ENCODE peak calls at places on chromosome X, in ten cellular contexts. One of them, this sample, is unnamed.
A peak's percentile ranks its signal among the peaks of the same experiment; 100 is the strongest.

GRCh38 chrX:30885136-30885535 is 3.9 kb downstream of the TAB3 start:
- DNase-seq in stimulated activated CD8-positive, alpha-beta memory T cell treated with anti-CD3 and anti-CD28 coated beads, Interleukin-4, amount 100 ng/mL, for 24 hours: no peak
- DNase-seq in DMS79 treated with DMSO at 0.1 percent for 48 hours: no peak
- DNase-seq in NCI-H1694 treated with DMSO at 0.1 percent for 48 hours: no peak
- DNase-seq in NCI-H146: no peak
- DNase-seq in pancreas: no peak
- DNase-seq in T-cell: no peak
- DNase-seq in H7: no peak
- DNase-seq in EH: no peak
- DNase-seq in spleen: no peak
- DNase-seq in this sample: no peak

GRCh38 chrX:153884136-153885076 is 1.6 kb downstream of the L1CAM start:
- DNase-seq in stimulated activated CD8-positive, alpha-beta memory T cell treated with anti-CD3 and anti-CD28 coated beads, Interleukin-4, amount 100 ng/mL, for 24 hours: no peak
- DNase-seq in DMS79 treated with DMSO at 0.1 percent for 48 hours: peak; percentile 34
- DNase-seq in NCI-H1694 treated with DMSO at 0.1 percent for 48 hours: peak; percentile 37
- DNase-seq in NCI-H146: peak; percentile 38
- DNase-seq in pancreas: no peak
- DNase-seq in T-cell: no peak
- DNase-seq in H7: no peak
- DNase-seq in EH: no peak
- DNase-seq in spleen: no peak
- DNase-seq in this sample: no peak

GRCh38 chrX:47749185-47749967 is 87.3 kb upstream of the ZNF81 start:
- DNase-seq in stimulated activated CD8-positive, alpha-beta memory T cell treated with anti-CD3 and anti-CD28 coated beads, Interleukin-4, amount 100 ng/mL, for 24 hours: no peak
- DNase-seq in DMS79 treated with DMSO at 0.1 percent for 48 hours: no peak
- DNase-seq in NCI-H1694 treated with DMSO at 0.1 percent for 48 hours: no peak
- DNase-seq in NCI-H146: no peak
- DNase-seq in pancreas: no peak
- DNase-seq in T-cell: no peak
- DNase-seq in H7: no peak
- DNase-seq in EH: peak; percentile 13
- DNase-seq in spleen: no peak
- DNase-seq in this sample: no peak

GRCh38 chrX:2508648-2509335 is 8.0 kb upstream of the DHRSX start:
- DNase-seq in stimulated activated CD8-positive, alpha-beta memory T cell treated with anti-CD3 and anti-CD28 coated beads, Interleukin-4, amount 100 ng/mL, for 24 hours: no peak
- DNase-seq in DMS79 treated with DMSO at 0.1 percent for 48 hours: no peak
- DNase-seq in NCI-H1694 treated with DMSO at 0.1 percent for 48 hours: no peak
- DNase-seq in NCI-H146: no peak
- DNase-seq in pancreas: no peak
- DNase-seq in T-cell: no peak
- DNase-seq in H7: no peak
- DNase-seq in EH: no peak
- DNase-seq in spleen: peak; percentile 22
- DNase-seq in this sample: no peak

GRCh38 chrX:150926304-150926703 is 27.8 kb upstream of the CD99L2 start:
- DNase-seq in stimulated activated CD8-positive, alpha-beta memory T cell treated with anti-CD3 and anti-CD28 coated beads, Interleukin-4, amount 100 ng/mL, for 24 hours: no peak
- DNase-seq in DMS79 treated with DMSO at 0.1 percent for 48 hours: no peak
- DNase-seq in NCI-H1694 treated with DMSO at 0.1 percent for 48 hours: no peak
- DNase-seq in NCI-H146: no peak
- DNase-seq in pancreas: no peak
- DNase-seq in T-cell: no peak
- DNase-seq in H7: no peak
- DNase-seq in EH: peak; percentile 46
- DNase-seq in spleen: no peak
- DNase-seq in this sample: no peak

GRCh38 chrX:69072486-69073006 is 92.7 kb downstream of the PJA1 start:
- DNase-seq in stimulated activated CD8-positive, alpha-beta memory T cell treated with anti-CD3 and anti-CD28 coated beads, Interleukin-4, amount 100 ng/mL, for 24 hours: no peak
- DNase-seq in DMS79 treated with DMSO at 0.1 percent for 48 hours: no peak
- DNase-seq in NCI-H1694 treated with DMSO at 0.1 percent for 48 hours: no peak
- DNase-seq in NCI-H146: no peak
- DNase-seq in pancreas: no peak
- DNase-seq in T-cell: no peak
- DNase-seq in H7: no peak
- DNase-seq in EH: no peak
- DNase-seq in spleen: peak; percentile 36
- DNase-seq in this sample: no peak

GRCh38 chrX:123173833-123174232 is 10.2 kb upstream of the GRIA3 start:
- DNase-seq in stimulated activated CD8-positive, alpha-beta memory T cell treated with anti-CD3 and anti-CD28 coated beads, Interleukin-4, amount 100 ng/mL, for 24 hours: no peak
- DNase-seq in DMS79 treated with DMSO at 0.1 percent for 48 hours: no peak
- DNase-seq in NCI-H1694 treated with DMSO at 0.1 percent for 48 hours: peak; percentile 19
- DNase-seq in NCI-H146: peak; percentile 4
- DNase-seq in pancreas: no peak
- DNase-seq in T-cell: no peak
- DNase-seq in H7: no peak
- DNase-seq in EH: peak; percentile 52
- DNase-seq in spleen: no peak
- DNase-seq in this sample: no peak

GRCh38 chrX:129787336-129788055 is 7.7 kb downstream of the SASH3 start:
- DNase-seq in stimulated activated CD8-positive, alpha-beta memory T cell treated with anti-CD3 and anti-CD28 coated beads, Interleukin-4, amount 100 ng/mL, for 24 hours: no peak
- DNase-seq in DMS79 treated with DMSO at 0.1 percent for 48 hours: no peak
- DNase-seq in NCI-H1694 treated with DMSO at 0.1 percent for 48 hours: no peak
- DNase-seq in NCI-H146: no peak
- DNase-seq in pancreas: no peak
- DNase-seq in T-cell: no peak
- DNase-seq in H7: no peak
- DNase-seq in EH: no peak
- DNase-seq in spleen: no peak
- DNase-seq in this sample: no peak

GRCh38 chrX:24646745-24647182 is 383 bp downstream of the PCYT1B start:
- DNase-seq in stimulated activated CD8-positive, alpha-beta memory T cell treated with anti-CD3 and anti-CD28 coated beads, Interleukin-4, amount 100 ng/mL, for 24 hours: no peak
- DNase-seq in DMS79 treated with DMSO at 0.1 percent for 48 hours: peak; percentile 14
- DNase-seq in NCI-H1694 treated with DMSO at 0.1 percent for 48 hours: peak; percentile 82
- DNase-seq in NCI-H146: peak; percentile 54
- DNase-seq in pancreas: no peak
- DNase-seq in T-cell: no peak
- DNase-seq in H7: peak; percentile 43
- DNase-seq in EH: peak; percentile 13
- DNase-seq in spleen: no peak
- DNase-seq in this sample: peak; percentile 50

GRCh38 chrX:48071064-48071985 is at the start of gene ZNF630:
- DNase-seq in stimulated activated CD8-positive, alpha-beta memory T cell treated with anti-CD3 and anti-CD28 coated beads, Interleukin-4, amount 100 ng/mL, for 24 hours: peak; percentile 36
- DNase-seq in DMS79 treated with DMSO at 0.1 percent for 48 hours: peak; percentile 81
- DNase-seq in NCI-H1694 treated with DMSO at 0.1 percent for 48 hours: peak; percentile 3
- DNase-seq in NCI-H146: peak; percentile 53
- DNase-seq in pancreas: peak; percentile 80
- DNase-seq in T-cell: peak; percentile 22
- DNase-seq in H7: peak; percentile 87
- DNase-seq in EH: peak; percentile 50
- DNase-seq in spleen: peak; percentile 92
- DNase-seq in this sample: peak; percentile 55

GRCh38 chrX:132433551-132433950 is 55.3 kb downstream of the MBNL3 start:
- DNase-seq in stimulated activated CD8-positive, alpha-beta memory T cell treated with anti-CD3 and anti-CD28 coated beads, Interleukin-4, amount 100 ng/mL, for 24 hours: no peak
- DNase-seq in DMS79 treated with DMSO at 0.1 percent for 48 hours: no peak
- DNase-seq in NCI-H1694 treated with DMSO at 0.1 percent for 48 hours: no peak
- DNase-seq in NCI-H146: no peak
- DNase-seq in pancreas: no peak
- DNase-seq in T-cell: no peak
- DNase-seq in H7: no peak
- DNase-seq in EH: no peak
- DNase-seq in spleen: no peak
- DNase-seq in this sample: no peak

GRCh38 chrX:110409925-110410324 is 51.3 kb downstream of the RTL9 start:
- DNase-seq in stimulated activated CD8-positive, alpha-beta memory T cell treated with anti-CD3 and anti-CD28 coated beads, Interleukin-4, amount 100 ng/mL, for 24 hours: no peak
- DNase-seq in DMS79 treated with DMSO at 0.1 percent for 48 hours: no peak
- DNase-seq in NCI-H1694 treated with DMSO at 0.1 percent for 48 hours: no peak
- DNase-seq in NCI-H146: no peak
- DNase-seq in pancreas: no peak
- DNase-seq in T-cell: no peak
- DNase-seq in H7: no peak
- DNase-seq in EH: peak; percentile 82
- DNase-seq in spleen: no peak
- DNase-seq in this sample: no peak

GRCh38 chrX:1529328-1529727 is 7.7 kb downstream of the P2RY8 start:
- DNase-seq in stimulated activated CD8-positive, alpha-beta memory T cell treated with anti-CD3 and anti-CD28 coated beads, Interleukin-4, amount 100 ng/mL, for 24 hours: no peak
- DNase-seq in DMS79 treated with DMSO at 0.1 percent for 48 hours: no peak
- DNase-seq in NCI-H1694 treated with DMSO at 0.1 percent for 48 hours: no peak
- DNase-seq in NCI-H146: no peak
- DNase-seq in pancreas: no peak
- DNase-seq in T-cell: no peak
- DNase-seq in H7: no peak
- DNase-seq in EH: no peak
- DNase-seq in spleen: no peak
- DNase-seq in this sample: no peak

GRCh38 chrX:138150709-138151108 is 560.8 kb downstream of the FGF13 start:
- DNase-seq in stimulated activated CD8-positive, alpha-beta memory T cell treated with anti-CD3 and anti-CD28 coated beads, Interleukin-4, amount 100 ng/mL, for 24 hours: no peak
- DNase-seq in DMS79 treated with DMSO at 0.1 percent for 48 hours: no peak
- DNase-seq in NCI-H1694 treated with DMSO at 0.1 percent for 48 hours: peak; percentile 0
- DNase-seq in NCI-H146: peak; percentile 1
- DNase-seq in pancreas: no peak
- DNase-seq in T-cell: no peak
- DNase-seq in H7: no peak
- DNase-seq in EH: no peak
- DNase-seq in spleen: no peak
- DNase-seq in this sample: no peak

GRCh38 chrX:134542485-134542884 is 82.5 kb downstream of the HPRT1 start:
- DNase-seq in stimulated activated CD8-positive, alpha-beta memory T cell treated with anti-CD3 and anti-CD28 coated beads, Interleukin-4, amount 100 ng/mL, for 24 hours: no peak
- DNase-seq in DMS79 treated with DMSO at 0.1 percent for 48 hours: peak; percentile 27
- DNase-seq in NCI-H1694 treated with DMSO at 0.1 percent for 48 hours: peak; percentile 74
- DNase-seq in NCI-H146: no peak
- DNase-seq in pancreas: no peak
- DNase-seq in T-cell: no peak
- DNase-seq in H7: peak; percentile 50
- DNase-seq in EH: peak; percentile 65
- DNase-seq in spleen: no peak
- DNase-seq in this sample: no peak

GRCh38 chrX:20431486-20431885 is 164.8 kb upstream of the RPS6KA3 start:
- DNase-seq in stimulated activated CD8-positive, alpha-beta memory T cell treated with anti-CD3 and anti-CD28 coated beads, Interleukin-4, amount 100 ng/mL, for 24 hours: no peak
- DNase-seq in DMS79 treated with DMSO at 0.1 percent for 48 hours: no peak
- DNase-seq in NCI-H1694 treated with DMSO at 0.1 percent for 48 hours: no peak
- DNase-seq in NCI-H146: no peak
- DNase-seq in pancreas: no peak
- DNase-seq in T-cell: no peak
- DNase-seq in H7: no peak
- DNase-seq in EH: no peak
- DNase-seq in spleen: no peak
- DNase-seq in this sample: no peak

GRCh38 chrX:150361070-150361776 is 1.9 kb upstream of the MAMLD1 start:
- DNase-seq in stimulated activated CD8-positive, alpha-beta memory T cell treated with anti-CD3 and anti-CD28 coated beads, Interleukin-4, amount 100 ng/mL, for 24 hours: no peak
- DNase-seq in DMS79 treated with DMSO at 0.1 percent for 48 hours: no peak
- DNase-seq in NCI-H1694 treated with DMSO at 0.1 percent for 48 hours: no peak
- DNase-seq in NCI-H146: no peak
- DNase-seq in pancreas: peak; percentile 22
- DNase-seq in T-cell: no peak
- DNase-seq in H7: peak; percentile 80
- DNase-seq in EH: peak; percentile 28
- DNase-seq in spleen: peak; percentile 80
- DNase-seq in this sample: no peak

GRCh38 chrX:55127692-55128091 is 38.9 kb downstream of the PAGE2 start:
- DNase-seq in stimulated activated CD8-positive, alpha-beta memory T cell treated with anti-CD3 and anti-CD28 coated beads, Interleukin-4, amount 100 ng/mL, for 24 hours: no peak
- DNase-seq in DMS79 treated with DMSO at 0.1 percent for 48 hours: no peak
- DNase-seq in NCI-H1694 treated with DMSO at 0.1 percent for 48 hours: no peak
- DNase-seq in NCI-H146: no peak
- DNase-seq in pancreas: no peak
- DNase-seq in T-cell: no peak
- DNase-seq in H7: no peak
- DNase-seq in EH: peak; percentile 9
- DNase-seq in spleen: no peak
- DNase-seq in this sample: no peak

GRCh38 chrX:135688137-135688536 is 25.3 kb upstream of the CT45A1 start:
- DNase-seq in stimulated activated CD8-positive, alpha-beta memory T cell treated with anti-CD3 and anti-CD28 coated beads, Interleukin-4, amount 100 ng/mL, for 24 hours: no peak
- DNase-seq in DMS79 treated with DMSO at 0.1 percent for 48 hours: no peak
- DNase-seq in NCI-H1694 treated with DMSO at 0.1 percent for 48 hours: no peak
- DNase-seq in NCI-H146: no peak
- DNase-seq in pancreas: no peak
- DNase-seq in T-cell: no peak
- DNase-seq in H7: no peak
- DNase-seq in EH: peak; percentile 0
- DNase-seq in spleen: peak; percentile 54
- DNase-seq in this sample: no peak

GRCh38 chrX:153573999-153574398 is 24.9 kb downstream of the CCNQ start:
- DNase-seq in stimulated activated CD8-positive, alpha-beta memory T cell treated with anti-CD3 and anti-CD28 coated beads, Interleukin-4, amount 100 ng/mL, for 24 hours: no peak
- DNase-seq in DMS79 treated with DMSO at 0.1 percent for 48 hours: no peak
- DNase-seq in NCI-H1694 treated with DMSO at 0.1 percent for 48 hours: no peak
- DNase-seq in NCI-H146: no peak
- DNase-seq in pancreas: no peak
- DNase-seq in T-cell: no peak
- DNase-seq in H7: peak; percentile 74
- DNase-seq in EH: no peak
- DNase-seq in spleen: no peak
- DNase-seq in this sample: no peak

GRCh38 chrX:130186645-130187044 is 14.9 kb downstream of the RAB33A start:
- DNase-seq in stimulated activated CD8-positive, alpha-beta memory T cell treated with anti-CD3 and anti-CD28 coated beads, Interleukin-4, amount 100 ng/mL, for 24 hours: no peak
- DNase-seq in DMS79 treated with DMSO at 0.1 percent for 48 hours: no peak
- DNase-seq in NCI-H1694 treated with DMSO at 0.1 percent for 48 hours: peak; percentile 23
- DNase-seq in NCI-H146: no peak
- DNase-seq in pancreas: no peak
- DNase-seq in T-cell: no peak
- DNase-seq in H7: no peak
- DNase-seq in EH: no peak
- DNase-seq in spleen: no peak
- DNase-seq in this sample: no peak

GRCh38 chrX:670596-670995 is 40.0 kb downstream of the SHOX start:
- DNase-seq in stimulated activated CD8-positive, alpha-beta memory T cell treated with anti-CD3 and anti-CD28 coated beads, Interleukin-4, amount 100 ng/mL, for 24 hours: no peak
- DNase-seq in DMS79 treated with DMSO at 0.1 percent for 48 hours: no peak
- DNase-seq in NCI-H1694 treated with DMSO at 0.1 percent for 48 hours: no peak
- DNase-seq in NCI-H146: no peak
- DNase-seq in pancreas: no peak
- DNase-seq in T-cell: no peak
- DNase-seq in H7: peak; percentile 49
- DNase-seq in EH: no peak
- DNase-seq in spleen: no peak
- DNase-seq in this sample: no peak

GRCh38 chrX:74419861-74420193 is 1.5 kb upstream of the SLC16A2 start:
- DNase-seq in stimulated activated CD8-positive, alpha-beta memory T cell treated with anti-CD3 and anti-CD28 coated beads, Interleukin-4, amount 100 ng/mL, for 24 hours: no peak
- DNase-seq in DMS79 treated with DMSO at 0.1 percent for 48 hours: peak; percentile 34
- DNase-seq in NCI-H1694 treated with DMSO at 0.1 percent for 48 hours: no peak
- DNase-seq in NCI-H146: peak; percentile 6
- DNase-seq in pancreas: no peak
- DNase-seq in T-cell: no peak
- DNase-seq in H7: no peak
- DNase-seq in EH: no peak
- DNase-seq in spleen: no peak
- DNase-seq in this sample: peak; percentile 10

GRCh38 chrX:105323951-105324350 is 103.5 kb upstream of the TEX13A start:
- DNase-seq in stimulated activated CD8-positive, alpha-beta memory T cell treated with anti-CD3 and anti-CD28 coated beads, Interleukin-4, amount 100 ng/mL, for 24 hours: no peak
- DNase-seq in DMS79 treated with DMSO at 0.1 percent for 48 hours: no peak
- DNase-seq in NCI-H1694 treated with DMSO at 0.1 percent for 48 hours: no peak
- DNase-seq in NCI-H146: no peak
- DNase-seq in pancreas: no peak
- DNase-seq in T-cell: no peak
- DNase-seq in H7: no peak
- DNase-seq in EH: peak; percentile 22
- DNase-seq in spleen: no peak
- DNase-seq in this sample: no peak

GRCh38 chrX:135984220-135984619 is 1.0 kb upstream of the SLC9A6 start:
- DNase-seq in stimulated activated CD8-positive, alpha-beta memory T cell treated with anti-CD3 and anti-CD28 coated beads, Interleukin-4, amount 100 ng/mL, for 24 hours: no peak
- DNase-seq in DMS79 treated with DMSO at 0.1 percent for 48 hours: no peak
- DNase-seq in NCI-H1694 treated with DMSO at 0.1 percent for 48 hours: no peak
- DNase-seq in NCI-H146: no peak
- DNase-seq in pancreas: no peak
- DNase-seq in T-cell: no peak
- DNase-seq in H7: no peak
- DNase-seq in EH: no peak
- DNase-seq in spleen: no peak
- DNase-seq in this sample: no peak

GRCh38 chrX:103608305-103608963 is 671 bp downstream of the TCEAL3 start:
- DNase-seq in stimulated activated CD8-positive, alpha-beta memory T cell treated with anti-CD3 and anti-CD28 coated beads, Interleukin-4, amount 100 ng/mL, for 24 hours: no peak
- DNase-seq in DMS79 treated with DMSO at 0.1 percent for 48 hours: no peak
- DNase-seq in NCI-H1694 treated with DMSO at 0.1 percent for 48 hours: no peak
- DNase-seq in NCI-H146: peak; percentile 14
- DNase-seq in pancreas: peak; percentile 27
- DNase-seq in T-cell: no peak
- DNase-seq in H7: peak; percentile 19
- DNase-seq in EH: peak; percentile 15
- DNase-seq in spleen: peak; percentile 75
- DNase-seq in this sample: no peak